ENCODE peak calls at places on chromosome 5, in eight cellular contexts. Y is body of pancreas, N is spleen, P is lower leg skin, F is transverse colon, J is adrenal gland, S is endothelial cell of umbilical vein, B is tibial nerve. G is an unnamed sample.

GRCh38 chr5:57698785-57699184 is 216.2 kb upstream of the ACTBL2 start:
- DNase-seq in Y (no peak), N (no peak), P (no peak), F (no peak), J (no peak), S (peak), B (no peak), G (peak)

GRCh38 chr5:93620487-93621339 is 37.7 kb downstream of the NR2F1 start:
- DNase-seq in Y (peak), N (peak), P (no peak), F (peak), J (peak), S (peak), B (peak), G (peak)

GRCh38 chr5:106843812-106844416 is 826.8 kb downstream of the EFNA5 start:
- DNase-seq in Y (no peak), N (no peak), P (no peak), F (no peak), J (no peak), S (peak), B (no peak), G (peak)

GRCh38 chr5:76368941-76369340 is 34.1 kb upstream of the IQGAP2 start:
- DNase-seq in Y (no peak), N (no peak), P (no peak), F (no peak), J (no peak), S (no peak), B (no peak), G (no peak)

GRCh38 chr5:111704452-111705085 is 52.4 kb downstream of the NREP start:
- DNase-seq in Y (no peak), N (no peak), P (no peak), F (no peak), J (no peak), S (no peak), B (no peak), G (no peak)

GRCh38 chr5:53170748-53171349 is 61.3 kb upstream of the MOCS2 start:
- DNase-seq in Y (no peak), N (no peak), P (no peak), F (peak), J (peak), S (peak), B (no peak), G (no peak)

GRCh38 chr5:61625682-61626620 is 293.9 kb downstream of the ZSWIM6 start:
- DNase-seq in Y (peak), N (peak), P (peak), F (peak), J (peak), S (peak), B (peak), G (no peak)

GRCh38 chr5:107359033-107359915 is 311.5 kb downstream of the EFNA5 start:
- DNase-seq in Y (no peak), N (no peak), P (no peak), F (no peak), J (no peak), S (peak), B (no peak), G (no peak)

GRCh38 chr5:33601881-33602280 is 161.1 kb downstream of the TARS1 start:
- DNase-seq in Y (no peak), N (no peak), P (no peak), F (no peak), J (no peak), S (no peak), B (no peak), G (no peak)

GRCh38 chr5:1319436-1320343 is 24.8 kb upstream of the TERT start:
- DNase-seq in Y (no peak), N (peak), P (no peak), F (no peak), J (no peak), S (no peak), B (no peak), G (no peak)

GRCh38 chr5:44774279-44774880 is 34.4 kb upstream of the MRPS30 start:
- DNase-seq in Y (peak), N (no peak), P (no peak), F (no peak), J (peak), S (peak), B (no peak), G (no peak)

GRCh38 chr5:132176987-132177386 is 50.7 kb downstream of the P4HA2 start:
- DNase-seq in Y (no peak), N (no peak), P (no peak), F (no peak), J (no peak), S (peak), B (no peak), G (no peak)

GRCh38 chr5:160604484-160604883 is 182.8 kb downstream of the PTTG1 start:
- DNase-seq in Y (no peak), N (no peak), P (no peak), F (no peak), J (no peak), S (no peak), B (no peak), G (no peak)

GRCh38 chr5:116502616-116503015 is 72.0 kb downstream of the SEMA6A start:
- DNase-seq in Y (no peak), N (no peak), P (no peak), F (no peak), J (peak), S (peak), B (no peak), G (no peak)

GRCh38 chr5:38853753-38854470 is 8.1 kb downstream of the OSMR start:
- DNase-seq in Y (no peak), N (no peak), P (no peak), F (no peak), J (no peak), S (no peak), B (no peak), G (peak)

GRCh38 chr5:31317642-31318041 is 124.2 kb downstream of the CDH6 start:
- DNase-seq in Y (no peak), N (no peak), P (no peak), F (no peak), J (no peak), S (no peak), B (no peak), G (no peak)

GRCh38 chr5:1910861-1911772 is 28.4 kb upstream of the IRX4 start:
- DNase-seq in Y (no peak), N (peak), P (no peak), F (no peak), J (no peak), S (no peak), B (no peak), G (no peak)

GRCh38 chr5:132883261-132883834 is 9.9 kb downstream of the LEAP2 start:
- DNase-seq in Y (peak), N (no peak), P (peak), F (peak), J (peak), S (peak), B (no peak), G (peak)

GRCh38 chr5:40981420-40981819 is 72.1 kb downstream of the C7 start:
- DNase-seq in Y (no peak), N (no peak), P (no peak), F (no peak), J (no peak), S (no peak), B (no peak), G (no peak)

GRCh38 chr5:1485320-1486118 is 38.2 kb downstream of the LPCAT1 start:
- DNase-seq in Y (no peak), N (no peak), P (no peak), F (no peak), J (no peak), S (no peak), B (no peak), G (no peak)

GRCh38 chr5:132483101-132483500 is 7.5 kb downstream of the IRF1 start:
- DNase-seq in Y (no peak), N (no peak), P (no peak), F (peak), J (no peak), S (no peak), B (no peak), G (no peak)

DNA sequence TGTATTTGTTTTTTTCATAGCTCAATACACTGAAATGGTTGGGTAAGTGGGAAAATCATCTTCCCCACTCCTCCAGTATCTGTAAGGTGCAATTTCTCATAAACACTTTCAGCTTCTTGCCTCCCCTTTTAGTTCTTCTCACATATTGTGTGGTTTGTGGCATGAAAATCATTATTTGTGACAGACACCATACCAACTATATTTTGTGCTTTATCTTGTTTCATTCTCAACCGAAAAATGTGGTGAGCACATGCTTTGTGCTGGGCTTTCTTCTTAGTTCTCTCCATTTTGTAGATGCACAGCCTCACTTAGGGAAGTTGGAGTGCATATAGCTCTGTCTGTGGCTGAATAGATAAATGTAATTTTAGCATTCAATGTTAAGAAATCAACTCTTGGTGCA is 6.4 kb upstream of the ANXA2R start:
- DNase-seq in Y (no peak), N (no peak), P (no peak), F (no peak), J (no peak), S (no peak), B (no peak), G (no peak)
- TF ChIP-seq POLR2A in Y (no peak), N (no peak), P (no peak), F (no peak), J (no peak), S (no peak), B (no peak), G (no peak)

GRCh38 chr5:73484511-73484910 is 13.7 kb upstream of the BTF3 start:
- DNase-seq in Y (no peak), N (no peak), P (no peak), F (no peak), J (no peak), S (no peak), B (no peak), G (no peak)
- TF ChIP-seq POLR2A in Y (no peak), N (no peak), P (no peak), F (no peak), J (no peak), S (no peak), B (no peak), G (no peak)

DNA sequence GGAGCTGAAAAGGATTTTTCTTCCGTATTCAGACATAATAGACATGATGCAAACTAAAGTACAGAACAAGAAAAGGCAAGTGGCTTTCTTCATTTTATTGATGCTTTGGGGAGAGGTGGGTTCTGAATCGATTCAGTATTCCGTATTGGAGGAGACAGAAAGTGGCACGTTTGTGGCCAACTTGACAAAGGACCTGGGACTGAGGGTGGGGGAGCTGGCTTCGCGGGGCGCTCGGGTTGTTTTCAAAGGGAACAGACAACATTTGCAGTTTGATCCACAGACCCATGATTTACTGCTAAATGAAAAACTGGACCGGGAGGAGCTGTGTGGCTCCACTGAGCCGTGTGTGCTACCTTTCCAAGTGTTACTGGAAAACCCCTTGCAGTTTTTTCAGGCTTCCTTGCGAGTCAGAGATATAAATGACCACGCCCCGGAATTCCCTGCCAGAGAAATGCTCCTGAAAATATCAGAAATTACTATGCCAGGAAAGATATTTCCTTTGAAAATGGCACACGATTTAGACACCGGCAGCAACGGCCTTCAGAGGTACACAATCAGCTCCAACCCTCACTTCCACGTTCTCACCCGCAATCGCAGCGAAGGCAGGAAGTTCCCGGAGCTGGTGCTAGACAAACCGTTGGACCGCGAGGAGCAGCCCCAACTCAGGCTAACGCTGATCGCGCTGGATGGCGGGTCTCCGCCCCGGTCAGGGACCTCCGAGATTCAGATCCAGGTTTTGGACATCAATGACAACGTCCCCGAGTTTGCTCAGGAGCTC is 547 bp downstream of the PCDHB6 start:
- DNase-seq in Y (no peak), N (no peak), P (no peak), F (no peak), J (no peak), S (no peak), B (no peak), G (no peak)
- TF ChIP-seq POLR2A in Y (no peak), N (no peak), P (no peak), F (no peak), J (no peak), S (no peak), B (no peak), G (no peak)

DNA sequence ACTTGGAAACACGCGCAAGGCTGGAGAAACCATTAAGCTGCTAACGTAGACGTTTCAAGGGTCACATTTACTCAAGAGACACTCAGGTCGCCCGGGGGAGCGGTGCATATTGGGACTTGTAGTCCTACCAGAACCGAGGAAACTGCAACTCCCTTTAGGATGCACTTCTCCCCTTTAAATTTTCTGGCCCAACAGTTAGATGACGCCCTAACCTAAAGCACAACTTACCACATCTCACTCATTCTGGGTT is 384 bp upstream of the DMXL1 start:
- DNase-seq in Y (peak), N (peak), P (no peak), F (peak), J (peak), S (no peak), B (peak), G (no peak)
- TF ChIP-seq POLR2A in Y (no peak), N (no peak), P (no peak), F (no peak), J (no peak), S (no peak), B (no peak), G (peak)

DNA sequence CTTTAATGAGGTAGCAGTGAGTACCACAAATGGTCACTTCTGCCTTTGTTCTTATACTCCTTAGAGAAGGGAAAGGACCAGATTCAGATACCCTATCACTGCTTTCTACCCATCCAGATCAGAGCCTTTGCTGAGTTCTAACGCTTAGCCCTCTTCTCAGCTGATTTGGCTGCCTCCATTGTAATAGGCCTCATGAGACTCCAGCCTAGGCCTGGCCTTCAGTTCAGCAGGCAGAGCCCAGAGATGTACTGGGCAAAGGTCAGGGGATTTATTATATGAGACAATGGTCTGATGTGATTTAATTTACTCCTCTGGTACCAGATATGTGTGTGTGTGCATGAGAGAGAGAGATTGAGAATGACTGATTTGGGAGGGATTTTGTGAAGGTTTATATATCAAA is 124.7 kb downstream of the GHR start:
- DNase-seq in Y (no peak), N (no peak), P (no peak), F (no peak), J (no peak), S (no peak), B (no peak), G (no peak)
- TF ChIP-seq POLR2A in Y (no peak), N (no peak), P (no peak), F (no peak), J (no peak), S (no peak), B (no peak), G (no peak)

GRCh38 chr5:55601209-55601618 is 66.5 kb upstream of the PLPP1 start:
- DNase-seq in Y (peak), N (no peak), P (peak), F (peak), J (peak), S (peak), B (peak), G (peak)
- TF ChIP-seq POLR2A in Y (peak), N (no peak), P (no peak), F (peak), J (peak), S (no peak), B (no peak), G (no peak)

GRCh38 chr5:123512631-123513461 is 869 bp downstream of the CSNK1G3 start:
- DNase-seq in Y (peak), N (peak), P (peak), F (peak), J (peak), S (peak), B (no peak), G (no peak)
- TF ChIP-seq POLR2A in Y (no peak), N (no peak), P (no peak), F (no peak), J (no peak), S (no peak), B (no peak), G (no peak)

GRCh38 chr5:6765612-6766525 is 52.6 kb downstream of the TENT4A start:
- DNase-seq in Y (peak), N (peak), P (peak), F (peak), J (peak), S (peak), B (peak), G (peak)
- TF ChIP-seq POLR2A in Y (no peak), N (no peak), P (no peak), F (no peak), J (no peak), S (no peak), B (no peak), G (peak)

G was measured in H54.